ENCODE peak calls at places on chromosomes 13 and 19, in four cellular contexts. R is right atrium auricular region, T is breast epithelium, M is neural progenitor cell. J is an unnamed sample. For H3K27me3 and H3K4me1, the result is how much of the 10 kb centered on the place peaks cover.

GRCh38 chr19:18433735-18434398 is 4.1 kb downstream of the ISYNA1 start:
- DNase-seq in M (peak), R (no peak), T (no peak), J (no peak)

GRCh38 chr13:30984620-30985019 is 52.2 kb downstream of the TEX26 start:
- DNase-seq in T (no peak), R (no peak), M (no peak), J (no peak)

GRCh38 chr19:41626278-41626677 is 596 bp downstream of the CEACAM4 start:
- DNase-seq in R (no peak), T (no peak), M (no peak), J (no peak)

GRCh38 chr13:30872685-30873443 is 33.2 kb upstream of the MEDAG start:
- DNase-seq in R (peak), M (peak), T (peak), J (peak)

GRCh38 chr13:78139765-78140164 is 221.1 kb upstream of the EDNRB start:
- DNase-seq in M (no peak), R (no peak), T (no peak), J (no peak)

GRCh38 chr19:4197625-4198466 is 15.4 kb downstream of the ANKRD24 start:
- DNase-seq in T (no peak), R (no peak), M (peak), J (no peak)

GRCh38 chr19:10288662-10289166 is 1.0 kb upstream of the ICAM5 start:
- DNase-seq in R (no peak), T (no peak), M (peak), J (no peak)

GRCh38 chr13:107715496-107715895 is 499.8 kb downstream of the LIG4 start:
- DNase-seq in T (no peak), R (no peak), M (no peak), J (no peak)

GRCh38 chr19:47549341-47549768 is 23.6 kb downstream of the ZNF541 start:
- DNase-seq in R (no peak), M (no peak), T (no peak), J (no peak)

GRCh38 chr19:34838248-34838647 is 65.2 kb upstream of the ZNF599 start:
- DNase-seq in T (no peak), M (peak), R (no peak), J (no peak)

GRCh38 chr13:80012281-80012680 is 328.6 kb downstream of the SPRY2 start:
- DNase-seq in M (no peak), R (no peak), T (no peak), J (no peak)

GRCh38 chr13:73782781-73783180 is 351.4 kb downstream of the KLF12 start:
- DNase-seq in M (peak), T (no peak), R (no peak), J (no peak)

GRCh38 chr19:10891360-10892108 is 20.2 kb downstream of the CARM1 start:
- DNase-seq in T (peak), R (no peak), M (no peak), J (no peak)

GRCh38 chr13:114146173-114146572 is 13.8 kb upstream of the RASA3 start:
- DNase-seq in R (no peak), T (no peak), M (no peak), J (no peak)

GRCh38 chr19:29683009-29683408 is 17.7 kb downstream of the PLEKHF1 start:
- DNase-seq in R (no peak), M (peak), T (no peak), J (no peak)

GRCh38 chr13:35760678-35761308 is 284.3 kb upstream of the MAB21L1 start:
- DNase-seq in M (no peak), R (no peak), T (no peak), J (peak)

GRCh38 chr13:108346376-108346775 is 76.9 kb downstream of the TNFSF13B start:
- DNase-seq in M (no peak), R (no peak), T (no peak), J (no peak)

GRCh38 chr19:35513975-35514809 is 743 bp upstream of the DMKN start:
- DNase-seq in T (no peak), M (peak), R (no peak), J (no peak)

GRCh38 chr13:112891477-112892401 is 77.3 kb upstream of the MCF2L start:
- DNase-seq in M (peak), T (no peak), R (no peak), J (no peak)

GRCh38 chr19:48390188-48391099 is 907 bp downstream of the KDELR1 start:
- DNase-seq in M (peak), R (peak), T (peak), J (peak)

GRCh38 chr19:58554494-58555368 is at the start of gene CHMP2A:
- DNase-seq in R (peak), M (peak), T (peak), J (peak)

GRCh38 chr19:50602089-50602422 is 33.8 kb upstream of the LRRC4B start:
- DNase-seq in T (no peak), M (no peak), R (no peak), J (no peak)

GRCh38 chr19:50602496-50602895 is 34.3 kb upstream of the LRRC4B start:
- DNase-seq in M (no peak), R (no peak), T (no peak), J (no peak)

GRCh38 chr19:50602935-50603334 is 34.7 kb upstream of the LRRC4B start:
- DNase-seq in M (no peak), R (no peak), T (no peak), J (no peak)

GRCh38 chr19:50607388-50607787 is 32.3 kb downstream of the SYT3 start:
- DNase-seq in M (no peak), T (no peak), R (no peak), J (no peak)

DNA sequence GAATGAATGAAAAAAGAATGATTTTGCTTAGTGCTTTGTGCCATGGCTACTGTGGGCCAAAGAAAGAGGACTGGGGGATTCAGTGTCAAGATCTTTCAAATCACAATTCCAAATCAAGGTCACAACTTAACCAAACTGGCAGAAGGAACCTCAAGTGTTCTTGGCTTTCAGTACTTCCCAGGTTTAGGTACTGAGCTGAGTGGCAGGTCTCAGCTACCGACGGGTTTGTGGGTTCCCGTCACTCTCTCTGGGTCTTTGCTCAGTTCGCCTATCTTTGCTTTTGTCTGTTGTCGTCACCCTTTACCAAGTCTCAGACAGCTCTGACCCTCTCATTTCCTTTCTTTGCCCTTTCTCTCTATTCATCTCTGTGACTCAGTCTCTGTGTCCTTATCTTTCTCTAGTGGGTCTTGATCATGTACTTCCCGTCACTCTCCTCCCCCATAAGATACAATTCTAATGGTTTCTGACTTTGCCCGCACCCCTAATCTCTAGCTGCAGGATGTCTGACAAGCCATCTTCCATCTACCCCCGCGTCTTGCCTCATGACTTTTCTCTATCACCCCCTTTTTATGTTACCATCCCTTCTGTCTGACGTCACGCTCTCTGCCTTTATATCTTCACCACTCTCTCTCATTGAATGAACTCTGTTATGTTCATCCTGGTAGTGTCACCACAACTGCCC is 33.3 kb upstream of the LRRC4B start:
- DNase-seq in M (no peak), T (no peak), R (no peak), J (no peak)
- H3K27me3 ChIP-seq in M (under half), T (under half), R (under half), J (under half)

DNA sequence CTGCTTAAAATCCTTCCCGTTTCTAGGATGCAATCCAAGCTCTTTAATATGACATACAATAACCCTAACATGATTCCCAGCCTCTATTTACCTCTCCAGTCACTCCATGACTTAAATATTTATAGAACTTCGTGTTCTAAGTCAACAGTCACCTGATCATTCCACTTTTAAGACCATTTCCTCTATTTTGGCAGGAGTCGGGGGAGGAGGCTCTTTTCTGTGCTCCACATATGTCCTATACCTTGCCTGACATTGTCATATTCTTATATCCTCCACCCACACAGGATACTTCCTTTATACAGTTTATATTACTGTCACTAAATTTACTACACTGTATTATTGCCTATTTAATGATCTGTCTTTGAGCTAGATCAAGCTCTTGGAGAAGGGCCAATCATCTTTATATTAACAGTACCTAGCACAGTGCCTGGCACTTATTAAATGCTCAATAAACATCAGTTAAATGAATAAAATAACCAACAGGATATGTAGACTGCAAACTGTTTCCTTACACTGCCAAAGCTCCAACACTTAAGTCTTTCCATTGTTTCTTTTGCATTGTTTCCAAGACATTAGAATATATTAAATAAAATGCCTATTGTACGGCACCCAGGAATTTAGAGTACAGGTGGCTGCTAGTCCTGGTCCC is 2.7 kb downstream of the ARGLU1 start:
- DNase-seq in T (no peak), R (no peak), M (peak), J (no peak)
- H3K4me1 ChIP-seq in T (under half), R (half or more), M (half or more), J (under half)

DNA sequence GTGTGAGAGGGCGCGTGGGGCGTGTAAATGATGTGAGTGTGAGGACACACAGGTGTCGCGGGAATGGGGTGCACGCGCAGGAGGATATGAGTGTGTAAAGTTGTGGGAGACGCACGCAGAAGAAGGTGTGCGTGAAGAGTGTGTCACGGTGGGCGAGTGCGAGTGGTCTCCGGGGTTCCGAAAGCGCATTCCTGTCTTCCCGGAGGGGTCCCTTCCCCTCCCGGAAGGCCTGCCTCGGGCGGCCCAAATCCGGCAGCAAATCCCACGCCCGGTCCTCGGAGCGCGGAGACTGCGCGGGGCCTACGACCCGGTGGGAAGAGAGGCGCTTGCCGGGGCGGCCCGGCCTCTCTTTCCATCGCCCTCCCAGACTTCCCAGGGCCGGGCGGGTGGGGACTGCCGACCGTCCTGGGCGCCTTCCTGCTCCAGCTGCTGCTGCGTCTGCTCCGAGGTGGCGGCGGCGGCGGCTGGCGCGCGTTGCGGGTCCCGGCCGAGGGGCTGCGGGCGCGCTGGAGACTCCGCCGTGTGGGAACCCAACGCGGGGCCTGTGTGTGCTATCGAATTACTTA is 2.1 kb downstream of the ZIC5 start:
- DNase-seq in R (no peak), M (peak), T (no peak), J (no peak)
- H3K27me3 ChIP-seq in R (half or more), M (under half), T (under half), J (under half)

DNA sequence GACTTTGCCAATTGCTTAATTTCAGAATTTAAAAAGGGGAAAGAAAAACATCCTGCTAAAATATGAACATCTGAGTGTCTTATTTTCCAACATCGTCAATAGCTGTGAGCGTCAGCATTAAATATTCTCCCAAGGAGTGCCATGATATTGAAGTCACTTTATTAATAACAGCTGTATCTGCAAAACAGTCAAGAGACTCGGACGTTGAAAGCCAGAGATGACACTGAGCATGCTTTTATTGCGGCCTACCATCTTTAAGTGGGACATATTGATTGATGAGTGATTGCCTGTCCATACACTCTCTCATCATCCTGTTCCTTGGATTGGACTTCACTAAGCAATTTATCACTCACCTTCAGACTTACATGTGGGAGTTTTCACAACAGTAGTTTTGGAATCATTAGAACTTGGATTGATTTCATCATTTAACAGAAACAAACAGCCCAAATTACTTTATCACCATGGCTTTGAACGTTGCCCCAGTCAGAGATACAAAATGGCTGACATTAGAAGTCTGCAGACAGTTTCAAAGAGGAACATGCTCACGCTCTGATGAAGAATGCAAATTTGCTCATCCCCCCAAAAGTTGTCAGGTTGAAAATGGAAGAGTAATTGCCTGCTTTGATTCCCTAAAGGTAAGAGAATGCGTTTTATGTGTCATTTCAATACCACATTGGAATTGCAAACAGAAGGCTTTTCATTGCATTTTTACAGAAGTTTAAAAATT is 53.8 kb downstream of the MBNL2 start:
- DNase-seq in T (no peak), M (no peak), R (no peak), J (no peak)
- H3K4me1 ChIP-seq in T (under half), M (under half), R (half or more), J (under half)

GRCh38 chr13:111531505-111531904 is 211.1 kb downstream of the TEX29 start:
- DNase-seq in M (no peak), R (no peak), T (no peak), J (no peak)
- H3K27me3 ChIP-seq in M (half or more), R (under half), T (under half), J (under half)

GRCh38 chr13:41026806-41027205 is 7.7 kb upstream of the ELF1 start:
- DNase-seq in R (no peak), M (no peak), T (no peak), J (no peak)
- H3K4me1 ChIP-seq in R (under half), M (under half), T (under half), J (under half)

GRCh38 chr19:262125-262524 is 29.1 kb downstream of the PLPP2 start:
- DNase-seq in T (no peak), M (no peak), R (no peak), J (no peak)
- H3K27me3 ChIP-seq in T (under half), M (under half), R (under half), J (under half)

DNA sequence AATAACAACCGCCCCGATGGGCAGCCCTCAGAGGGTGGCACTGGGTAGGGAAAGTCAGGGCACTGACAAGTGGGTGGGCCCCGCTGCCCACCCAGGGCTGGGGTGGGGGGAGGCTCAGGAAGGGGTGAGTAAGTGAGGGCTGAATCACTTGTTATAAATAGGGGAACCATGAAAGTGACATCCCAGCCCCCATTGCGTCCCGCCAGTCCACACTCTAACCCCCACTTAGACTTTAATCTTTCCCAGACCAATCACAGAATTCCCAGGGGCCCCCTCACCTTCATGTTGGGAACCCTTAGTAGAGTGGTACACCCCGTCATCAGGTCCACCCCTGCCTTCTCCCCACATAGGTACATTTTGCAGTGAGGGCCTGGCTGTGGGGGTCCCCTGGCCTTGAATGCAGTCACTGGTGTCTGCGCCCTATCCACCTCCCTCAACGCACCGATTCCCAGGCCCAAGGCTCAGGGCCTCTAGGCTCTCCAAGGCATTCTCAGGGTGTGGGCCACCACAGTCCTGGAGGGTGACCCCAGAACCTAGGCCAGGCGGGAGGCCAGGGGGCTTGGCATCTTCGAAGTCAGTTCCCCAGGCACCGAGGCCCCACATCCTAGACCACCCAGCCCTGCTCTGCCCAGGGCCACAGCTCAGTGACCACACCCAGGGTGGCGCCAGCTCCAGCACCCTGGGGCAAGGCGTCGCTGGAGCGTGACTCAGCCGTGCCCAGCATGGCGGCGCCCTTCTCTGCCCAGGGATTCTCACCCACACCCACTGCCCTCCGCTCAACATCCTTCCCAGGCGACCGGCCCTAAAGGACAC is 36.8 kb upstream of the NANOS3 start:
- DNase-seq in R (no peak), T (peak), M (no peak), J (peak)
- H3K4me1 ChIP-seq in R (half or more), T (under half), M (under half), J (under half)

DNA sequence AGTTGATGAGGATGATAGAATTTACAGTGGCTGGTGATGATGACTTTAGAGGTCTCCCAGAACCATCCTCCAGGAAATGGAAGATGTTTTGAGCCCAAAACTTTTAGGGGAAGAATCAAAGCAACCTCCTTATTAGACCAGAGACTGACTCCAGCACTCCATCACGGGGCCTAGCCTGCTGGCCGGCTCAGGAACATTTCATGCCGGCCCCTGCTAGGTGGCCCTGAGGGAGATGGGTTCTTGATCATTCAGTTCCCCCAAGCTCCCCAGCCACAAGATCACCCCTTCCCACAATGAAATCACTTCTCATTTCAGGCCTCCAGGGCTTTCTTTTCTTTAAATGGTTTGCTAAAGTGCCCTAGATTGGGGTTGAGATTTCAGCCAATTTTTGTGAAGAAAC is 79.7 kb upstream of the SIAH3 start:
- DNase-seq in R (no peak), T (no peak), M (no peak), J (no peak)
- H3K27me3 ChIP-seq in R (under half), T (under half), M (under half), J (under half)

GRCh38 chr19:12664406-12665280 is 1.9 kb downstream of the MAN2B1 start:
- DNase-seq in T (no peak), R (no peak), M (peak), J (peak)

GRCh38 chr19:12665646-12666304 is 767 bp downstream of the MAN2B1 start:
- DNase-seq in M (no peak), R (no peak), T (no peak), J (no peak)

GRCh38 chr19:12666305-12667048 is at the start of the genes MAN2B1 and WDR83:
- DNase-seq in M (peak), R (peak), T (peak), J (peak)

GRCh38 chr19:12667903-12668302 is 1.3 kb downstream of the WDR83 start:
- DNase-seq in R (no peak), M (no peak), T (no peak), J (no peak)

DNA sequence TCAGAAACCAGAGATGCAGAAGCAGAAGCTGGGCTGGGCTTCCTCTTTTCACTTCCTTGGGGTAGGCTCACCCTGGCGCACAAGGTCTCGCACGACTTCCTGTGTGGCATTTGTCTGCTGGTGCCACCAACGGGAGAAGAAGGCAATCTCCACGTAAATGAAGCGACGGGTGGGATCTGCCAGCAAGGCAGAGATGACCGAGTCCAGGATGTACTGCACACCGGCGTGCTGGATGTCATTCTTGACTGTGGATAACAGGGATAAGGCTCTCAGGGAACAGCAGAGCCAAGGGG is 1.3 kb downstream of the MAN2B1 start:
- DNase-seq in T (no peak), M (no peak), R (peak), J (no peak)
- H3K4me1 ChIP-seq in T (under half), M (under half), R (under half), J (under half)

J was measured in SJCRH30.